ENCODE peak calls at places on chromosomes 6 and 20, in nine cellular contexts. One of them, this sample, is unnamed.

GRCh38 chr6:16999486-17000436 is 102.1 kb upstream of the STMND1 start:
- DNase-seq in ureter: no peak
- DNase-seq in activated naive CD4-positive, alpha-beta T cell: no peak
- DNase-seq in Caco-2: no peak
- DNase-seq in GOT3: no peak
- DNase-seq in NCI-H2081: no peak
- DNase-seq in Karpas-422: no peak
- DNase-seq in caudate nucleus: no peak
- DNase-seq in KG1: no peak
- DNase-seq in this sample: no peak

GRCh38 chr6:56488281-56488680 is 154.4 kb downstream of the DST start:
- DNase-seq in NCI-H2081: no peak
- DNase-seq in GOT3: no peak
- DNase-seq in KG1: no peak
- DNase-seq in ureter: no peak
- DNase-seq in activated naive CD4-positive, alpha-beta T cell: no peak
- DNase-seq in caudate nucleus: no peak
- DNase-seq in Caco-2: no peak
- DNase-seq in Karpas-422: no peak
- DNase-seq in this sample: no peak

GRCh38 chr6:116827561-116828240 is 1.2 kb downstream of the GPRC6A start:
- DNase-seq in caudate nucleus: no peak
- DNase-seq in Karpas-422: no peak
- DNase-seq in KG1: no peak
- DNase-seq in activated naive CD4-positive, alpha-beta T cell: no peak
- DNase-seq in Caco-2: no peak
- DNase-seq in ureter: no peak
- DNase-seq in GOT3: no peak
- DNase-seq in NCI-H2081: no peak
- DNase-seq in this sample: no peak

GRCh38 chr6:45566882-45567281 is 189.1 kb upstream of the SUPT3H start:
- DNase-seq in Caco-2: peak
- DNase-seq in NCI-H2081: no peak
- DNase-seq in activated naive CD4-positive, alpha-beta T cell: no peak
- DNase-seq in Karpas-422: no peak
- DNase-seq in caudate nucleus: no peak
- DNase-seq in KG1: no peak
- DNase-seq in ureter: no peak
- DNase-seq in GOT3: no peak
- DNase-seq in this sample: no peak

GRCh38 chr20:53658327-53658726 is 64.7 kb upstream of the ZNF217 start:
- DNase-seq in GOT3: no peak
- DNase-seq in activated naive CD4-positive, alpha-beta T cell: no peak
- DNase-seq in KG1: no peak
- DNase-seq in ureter: no peak
- DNase-seq in caudate nucleus: no peak
- DNase-seq in NCI-H2081: no peak
- DNase-seq in Karpas-422: no peak
- DNase-seq in Caco-2: no peak
- DNase-seq in this sample: no peak

GRCh38 chr20:18258126-18258860 is 30.0 kb upstream of the ZNF133 start:
- DNase-seq in GOT3: no peak
- DNase-seq in activated naive CD4-positive, alpha-beta T cell: no peak
- DNase-seq in ureter: no peak
- DNase-seq in Caco-2: no peak
- DNase-seq in KG1: no peak
- DNase-seq in NCI-H2081: no peak
- DNase-seq in Karpas-422: peak
- DNase-seq in caudate nucleus: no peak
- DNase-seq in this sample: no peak

GRCh38 chr20:21027569-21027968 is 78.6 kb downstream of the LINC00237 start:
- DNase-seq in Karpas-422: peak
- DNase-seq in NCI-H2081: peak
- DNase-seq in Caco-2: peak
- DNase-seq in activated naive CD4-positive, alpha-beta T cell: no peak
- DNase-seq in KG1: no peak
- DNase-seq in ureter: no peak
- DNase-seq in GOT3: no peak
- DNase-seq in caudate nucleus: no peak
- DNase-seq in this sample: no peak

GRCh38 chr20:1083431-1084080 is 34.8 kb upstream of the PSMF1 start:
- DNase-seq in NCI-H2081: no peak
- DNase-seq in Karpas-422: peak
- DNase-seq in Caco-2: no peak
- DNase-seq in GOT3: no peak
- DNase-seq in ureter: no peak
- DNase-seq in KG1: no peak
- DNase-seq in caudate nucleus: no peak
- DNase-seq in activated naive CD4-positive, alpha-beta T cell: no peak
- DNase-seq in this sample: no peak

GRCh38 chr6:77463308-77463880 is at the start of gene HTR1B:
- DNase-seq in caudate nucleus: no peak
- DNase-seq in Caco-2: no peak
- DNase-seq in NCI-H2081: no peak
- DNase-seq in activated naive CD4-positive, alpha-beta T cell: no peak
- DNase-seq in KG1: no peak
- DNase-seq in ureter: no peak
- DNase-seq in Karpas-422: no peak
- DNase-seq in GOT3: no peak
- DNase-seq in this sample: no peak

GRCh38 chr6:30926644-30927043 is 5.3 kb downstream of the SFTA2 start:
- DNase-seq in KG1: no peak
- DNase-seq in activated naive CD4-positive, alpha-beta T cell: no peak
- DNase-seq in caudate nucleus: no peak
- DNase-seq in Caco-2: no peak
- DNase-seq in NCI-H2081: no peak
- DNase-seq in Karpas-422: no peak
- DNase-seq in GOT3: no peak
- DNase-seq in ureter: no peak
- DNase-seq in this sample: no peak

GRCh38 chr6:17930321-17930993 is 57.0 kb downstream of the KIF13A start:
- DNase-seq in caudate nucleus: no peak
- DNase-seq in activated naive CD4-positive, alpha-beta T cell: no peak
- DNase-seq in KG1: no peak
- DNase-seq in NCI-H2081: no peak
- DNase-seq in Caco-2: no peak
- DNase-seq in ureter: no peak
- DNase-seq in GOT3: no peak
- DNase-seq in Karpas-422: no peak
- DNase-seq in this sample: no peak

GRCh38 chr6:118719351-118720124 is 68.1 kb upstream of the CEP85L start:
- DNase-seq in NCI-H2081: no peak
- DNase-seq in caudate nucleus: no peak
- DNase-seq in ureter: no peak
- DNase-seq in GOT3: no peak
- DNase-seq in Caco-2: no peak
- DNase-seq in activated naive CD4-positive, alpha-beta T cell: peak
- DNase-seq in KG1: no peak
- DNase-seq in Karpas-422: peak
- DNase-seq in this sample: no peak

GRCh38 chr6:152748843-152749242 is 1.8 kb upstream of the VIP start:
- DNase-seq in NCI-H2081: no peak
- DNase-seq in Karpas-422: peak
- DNase-seq in caudate nucleus: no peak
- DNase-seq in GOT3: no peak
- DNase-seq in ureter: no peak
- DNase-seq in KG1: peak
- DNase-seq in activated naive CD4-positive, alpha-beta T cell: no peak
- DNase-seq in Caco-2: no peak
- DNase-seq in this sample: no peak

GRCh38 chr6:39791850-39792500 is at the start of gene DAAM2:
- DNase-seq in NCI-H2081: no peak
- DNase-seq in activated naive CD4-positive, alpha-beta T cell: no peak
- DNase-seq in ureter: no peak
- DNase-seq in GOT3: no peak
- DNase-seq in Karpas-422: no peak
- DNase-seq in caudate nucleus: peak
- DNase-seq in KG1: no peak
- DNase-seq in Caco-2: no peak
- DNase-seq in this sample: no peak

GRCh38 chr20:36891211-36891610 is 15.3 kb downstream of the TLDC2 start:
- DNase-seq in caudate nucleus: no peak
- DNase-seq in KG1: no peak
- DNase-seq in NCI-H2081: no peak
- DNase-seq in Karpas-422: no peak
- DNase-seq in GOT3: no peak
- DNase-seq in Caco-2: no peak
- DNase-seq in ureter: no peak
- DNase-seq in activated naive CD4-positive, alpha-beta T cell: no peak
- DNase-seq in this sample: no peak

GRCh38 chr6:28789553-28790083 is 134.2 kb downstream of the TRIM27 start:
- DNase-seq in Caco-2: peak
- DNase-seq in KG1: peak
- DNase-seq in NCI-H2081: peak
- DNase-seq in Karpas-422: peak
- DNase-seq in GOT3: no peak
- DNase-seq in caudate nucleus: no peak
- DNase-seq in ureter: no peak
- DNase-seq in activated naive CD4-positive, alpha-beta T cell: no peak
- DNase-seq in this sample: no peak

GRCh38 chr6:117306227-117306784 is 40.9 kb downstream of the VGLL2 start:
- DNase-seq in caudate nucleus: no peak
- DNase-seq in activated naive CD4-positive, alpha-beta T cell: no peak
- DNase-seq in Caco-2: peak
- DNase-seq in ureter: no peak
- DNase-seq in Karpas-422: no peak
- DNase-seq in GOT3: no peak
- DNase-seq in KG1: no peak
- DNase-seq in NCI-H2081: no peak
- DNase-seq in this sample: no peak

GRCh38 chr20:454951-455350 is 7.4 kb downstream of the TBC1D20 start:
- DNase-seq in KG1: no peak
- DNase-seq in NCI-H2081: no peak
- DNase-seq in Caco-2: no peak
- DNase-seq in Karpas-422: no peak
- DNase-seq in activated naive CD4-positive, alpha-beta T cell: no peak
- DNase-seq in GOT3: no peak
- DNase-seq in caudate nucleus: no peak
- DNase-seq in ureter: no peak
- DNase-seq in this sample: no peak

GRCh38 chr20:18428490-18429173 is 38.2 kb downstream of the DZANK1 start:
- DNase-seq in caudate nucleus: no peak
- DNase-seq in Karpas-422: no peak
- DNase-seq in KG1: no peak
- DNase-seq in NCI-H2081: no peak
- DNase-seq in activated naive CD4-positive, alpha-beta T cell: no peak
- DNase-seq in Caco-2: no peak
- DNase-seq in ureter: no peak
- DNase-seq in GOT3: no peak
- DNase-seq in this sample: no peak

GRCh38 chr6:158996863-158997262 is 3.1 kb downstream of the RSPH3 start:
- DNase-seq in KG1: no peak
- DNase-seq in activated naive CD4-positive, alpha-beta T cell: no peak
- DNase-seq in Caco-2: no peak
- DNase-seq in ureter: no peak
- DNase-seq in Karpas-422: no peak
- DNase-seq in NCI-H2081: no peak
- DNase-seq in GOT3: no peak
- DNase-seq in caudate nucleus: no peak
- DNase-seq in this sample: no peak

GRCh38 chr6:137866200-137866913 is 702 bp upstream of the TNFAIP3 start:
- DNase-seq in ureter: peak
- DNase-seq in NCI-H2081: no peak
- DNase-seq in Karpas-422: peak
- DNase-seq in KG1: peak
- DNase-seq in caudate nucleus: no peak
- DNase-seq in activated naive CD4-positive, alpha-beta T cell: no peak
- DNase-seq in Caco-2: peak
- DNase-seq in GOT3: peak
- DNase-seq in this sample: no peak

GRCh38 chr20:18628330-18628941 is 40.6 kb downstream of the DTD1 start:
- DNase-seq in NCI-H2081: peak
- DNase-seq in Caco-2: peak
- DNase-seq in KG1: no peak
- DNase-seq in ureter: no peak
- DNase-seq in caudate nucleus: no peak
- DNase-seq in activated naive CD4-positive, alpha-beta T cell: no peak
- DNase-seq in Karpas-422: peak
- DNase-seq in GOT3: no peak
- DNase-seq in this sample: peak

GRCh38 chr6:37032239-37032638 is 26.8 kb downstream of the FGD2 start:
- DNase-seq in KG1: no peak
- DNase-seq in Karpas-422: no peak
- DNase-seq in activated naive CD4-positive, alpha-beta T cell: no peak
- DNase-seq in caudate nucleus: no peak
- DNase-seq in Caco-2: no peak
- DNase-seq in ureter: no peak
- DNase-seq in NCI-H2081: no peak
- DNase-seq in GOT3: no peak
- DNase-seq in this sample: no peak

GRCh38 chr20:46308258-46309157 is at the start of gene CDH22:
- DNase-seq in Karpas-422: peak
- DNase-seq in activated naive CD4-positive, alpha-beta T cell: no peak
- DNase-seq in caudate nucleus: peak
- DNase-seq in NCI-H2081: peak
- DNase-seq in ureter: no peak
- DNase-seq in GOT3: peak
- DNase-seq in KG1: no peak
- DNase-seq in Caco-2: peak
- DNase-seq in this sample: peak

GRCh38 chr20:2873747-2874041 is 413 bp downstream of the PTPRA start:
- DNase-seq in GOT3: no peak
- DNase-seq in Caco-2: peak
- DNase-seq in Karpas-422: peak
- DNase-seq in KG1: no peak
- DNase-seq in NCI-H2081: peak
- DNase-seq in ureter: no peak
- DNase-seq in caudate nucleus: no peak
- DNase-seq in activated naive CD4-positive, alpha-beta T cell: peak
- DNase-seq in this sample: peak

GRCh38 chr6:42041131-42042055 is 8.9 kb upstream of the TAF8 start:
- DNase-seq in Karpas-422: peak
- DNase-seq in ureter: no peak
- DNase-seq in GOT3: no peak
- DNase-seq in NCI-H2081: no peak
- DNase-seq in Caco-2: no peak
- DNase-seq in caudate nucleus: no peak
- DNase-seq in KG1: no peak
- DNase-seq in activated naive CD4-positive, alpha-beta T cell: no peak
- DNase-seq in this sample: no peak

GRCh38 chr20:36975085-36975829 is 23.7 kb upstream of the SAMHD1 start:
- DNase-seq in GOT3: no peak
- DNase-seq in NCI-H2081: no peak
- DNase-seq in Caco-2: no peak
- DNase-seq in activated naive CD4-positive, alpha-beta T cell: peak
- DNase-seq in caudate nucleus: no peak
- DNase-seq in Karpas-422: no peak
- DNase-seq in ureter: no peak
- DNase-seq in KG1: no peak
- DNase-seq in this sample: no peak

GRCh38 chr6:158417760-158418098 is 105.5 kb downstream of the TULP4 start:
- DNase-seq in ureter: no peak
- DNase-seq in activated naive CD4-positive, alpha-beta T cell: no peak
- DNase-seq in GOT3: no peak
- DNase-seq in Karpas-422: no peak
- DNase-seq in Caco-2: no peak
- DNase-seq in NCI-H2081: no peak
- DNase-seq in KG1: no peak
- DNase-seq in caudate nucleus: peak
- DNase-seq in this sample: no peak

GRCh38 chr20:37901667-37902503 is 1.0 kb upstream of the VSTM2L start:
- DNase-seq in GOT3: no peak
- DNase-seq in NCI-H2081: peak
- DNase-seq in ureter: peak
- DNase-seq in activated naive CD4-positive, alpha-beta T cell: no peak
- DNase-seq in Caco-2: peak
- DNase-seq in caudate nucleus: no peak
- DNase-seq in KG1: no peak
- DNase-seq in Karpas-422: peak
- DNase-seq in this sample: peak

GRCh38 chr6:134936927-134937326 is 13.0 kb downstream of the ALDH8A1 start:
- DNase-seq in KG1: no peak
- DNase-seq in activated naive CD4-positive, alpha-beta T cell: no peak
- DNase-seq in Caco-2: no peak
- DNase-seq in ureter: no peak
- DNase-seq in Karpas-422: no peak
- DNase-seq in NCI-H2081: no peak
- DNase-seq in GOT3: no peak
- DNase-seq in caudate nucleus: no peak
- DNase-seq in this sample: no peak

GRCh38 chr20:50085481-50086365 is 27.2 kb downstream of the UBE2V1 start:
- DNase-seq in activated naive CD4-positive, alpha-beta T cell: no peak
- DNase-seq in caudate nucleus: no peak
- DNase-seq in Caco-2: peak
- DNase-seq in GOT3: no peak
- DNase-seq in NCI-H2081: peak
- DNase-seq in Karpas-422: peak
- DNase-seq in ureter: no peak
- DNase-seq in KG1: peak
- DNase-seq in this sample: peak

This sample was measured in COR-L47.